ENCODE peak calls at places on chromosomes 2 and 18, in seven cellular contexts. S is GM23248, L is HepG2, Z is mammary epithelial cell, Y is HCT116, B is neural progenitor cell, J is GM23338. V is an unnamed sample.

GRCh38 chr2:184780944-184781343 is 182.6 kb downstream of the ZNF804A start:
- DNase-seq in S (no peak), B (no peak), J (peak; percentile 4), Z (no peak), L (no peak), Y (no peak), V (no peak)

GRCh38 chr2:28534817-28535216 is 39.0 kb downstream of the PLB1 start:
- DNase-seq in Y (no peak), B (no peak), S (no peak), J (no peak), Z (no peak), L (no peak), V (no peak)

GRCh38 chr18:75162467-75162866 is 46.5 kb downstream of the PTGR3 start:
- DNase-seq in B (no peak), S (peak; percentile 54), Z (peak; percentile 3), J (no peak), Y (no peak), L (no peak), V (peak; percentile 57)

GRCh38 chr2:10043906-10044601 is 704 bp downstream of the KLF11 start:
- DNase-seq in J (peak; percentile 90), S (peak; percentile 96), L (peak; percentile 64), B (peak; percentile 94), Y (peak; percentile 75), Z (peak; percentile 88), V (peak; percentile 94)

GRCh38 chr18:79940126-79940813 is 11.2 kb downstream of the SLC66A2 start:
- DNase-seq in B (no peak), L (no peak), Z (no peak), S (no peak), Y (no peak), J (no peak), V (no peak)

GRCh38 chr2:15546297-15547098 is 14.6 kb downstream of the NBAS start:
- DNase-seq in Y (no peak), J (no peak), Z (no peak), S (no peak), B (no peak), L (no peak), V (no peak)

GRCh38 chr2:99878951-99879350 is 263.4 kb downstream of the AFF3 start:
- DNase-seq in L (no peak), S (no peak), J (no peak), B (no peak), Y (no peak), Z (peak; percentile 71), V (no peak)

GRCh38 chr18:49898421-49898820 is 85.1 kb upstream of the ACAA2 start:
- DNase-seq in S (peak; percentile 73), Z (peak; percentile 52), B (peak; percentile 86), Y (peak; percentile 18), J (peak; percentile 88), L (peak; percentile 43), V (peak; percentile 59)

GRCh38 chr2:46915281-46915810 is at the start of gene MCFD2:
- DNase-seq in Z (peak; percentile 12), J (no peak), L (no peak), B (no peak), S (peak; percentile 72), Y (no peak), V (peak; percentile 20)

GRCh38 chr2:2108189-2108588 is 222.9 kb downstream of the MYT1L start:
- DNase-seq in Y (no peak), Z (no peak), B (no peak), J (no peak), S (no peak), L (no peak), V (no peak)

GRCh38 chr2:200662727-200663126 is 76.9 kb downstream of the AOX1 start:
- DNase-seq in J (peak; percentile 27), Z (peak; percentile 91), B (no peak), Y (peak; percentile 33), L (peak; percentile 28), S (peak; percentile 75), V (peak; percentile 95)

GRCh38 chr2:215504547-215504946 is 68.7 kb upstream of the FN1 start:
- DNase-seq in B (no peak), Z (no peak), L (no peak), S (peak; percentile 38), J (no peak), Y (no peak), V (no peak)

GRCh38 chr2:120786559-120786960 is 50.9 kb downstream of the GLI2 start:
- DNase-seq in Y (no peak), B (no peak), Z (no peak), L (no peak), J (peak; percentile 90), S (no peak), V (no peak)

GRCh38 chr18:4603955-4604354 is 148.8 kb upstream of the DLGAP1 start:
- DNase-seq in S (no peak), Z (no peak), B (peak; percentile 27), J (peak; percentile 38), L (no peak), Y (no peak), V (no peak)

GRCh38 chr2:31255911-31256571 is 22.1 kb downstream of the EHD3 start:
- DNase-seq in Y (no peak), J (no peak), L (no peak), Z (no peak), S (no peak), B (no peak), V (peak; percentile 75)

GRCh38 chr2:204842731-204843490 is 297.6 kb downstream of the PARD3B start:
- DNase-seq in B (no peak), Z (peak; percentile 55), J (no peak), S (peak; percentile 97), Y (no peak), L (no peak), V (peak; percentile 84)

GRCh38 chr2:165008916-165009315 is 53.6 kb upstream of the SLC38A11 start:
- DNase-seq in B (no peak), S (peak; percentile 45), Y (no peak), Z (peak; percentile 98), J (no peak), L (no peak), V (peak; percentile 49)

GRCh38 chr2:19235308-19235707 is 123.1 kb downstream of the OSR1 start:
- DNase-seq in J (no peak), Y (no peak), B (no peak), L (no peak), Z (peak; percentile 90), S (peak; percentile 84), V (no peak)

GRCh38 chr2:165044505-165045303 is 89.4 kb upstream of the SLC38A11 start:
- DNase-seq in S (no peak), Y (no peak), L (no peak), B (peak; percentile 55), J (no peak), Z (peak; percentile 29), V (no peak)

GRCh38 chr2:207082619-207083018 is 83.1 kb downstream of the KLF7 start:
- DNase-seq in Z (no peak), B (no peak), S (no peak), J (no peak), L (peak; percentile 42), Y (no peak), V (peak; percentile 57)

GRCh38 chr2:231356474-231356849 is 39.0 kb upstream of the B3GNT7 start:
- DNase-seq in Z (no peak), B (no peak), J (no peak), L (no peak), Y (no peak), S (no peak), V (no peak)

GRCh38 chr18:22609642-22610041 is 191.9 kb upstream of the CTAGE1 start:
- DNase-seq in J (peak; percentile 45), Z (peak; percentile 7), B (peak; percentile 42), L (peak; percentile 16), S (peak; percentile 23), Y (no peak), V (peak; percentile 61)

GRCh38 chr2:25215948-25216679 is 47.7 kb upstream of the POMC start:
- DNase-seq in L (no peak), B (peak; percentile 86), J (peak; percentile 94), S (peak; percentile 75), Z (no peak), Y (no peak), V (no peak)

GRCh38 chr18:69789794-69790193 is 157.9 kb downstream of the CD226 start:
- DNase-seq in Y (no peak), Z (no peak), S (no peak), B (peak; percentile 7), J (no peak), L (peak; percentile 97), V (no peak)

GRCh38 chr2:240704651-240705050 is 13.0 kb downstream of the AQP12A start:
- DNase-seq in Z (no peak), S (no peak), J (no peak), Y (no peak), B (no peak), L (no peak), V (no peak)
- H3K4me3 ChIP-seq in Z (no peak overlapping the region), S (no peak overlapping the region), J (no peak overlapping the region), Y (no peak overlapping the region), B (no peak overlapping the region), L (no peak overlapping the region), V (no peak overlapping the region)

DNA sequence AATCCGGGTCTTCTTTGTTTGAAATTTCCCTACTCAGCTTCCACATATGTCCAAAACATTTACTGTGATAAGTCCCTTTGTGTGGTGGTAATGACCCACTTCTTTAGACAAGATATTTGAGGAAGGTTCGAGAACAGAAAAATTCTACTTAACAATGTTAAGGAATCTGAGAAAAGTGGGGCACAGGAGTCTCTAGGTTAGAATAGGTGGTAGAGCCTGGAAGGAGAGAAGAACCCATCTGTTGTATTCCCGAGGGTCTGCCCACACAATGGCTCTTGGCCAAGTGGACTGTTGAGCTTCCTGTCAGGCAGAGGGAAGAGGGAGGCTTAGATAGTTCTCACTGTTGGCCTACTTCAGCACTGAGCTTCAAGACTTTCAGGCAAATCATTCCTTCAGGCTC is 4.3 kb downstream of the IGFBP2 start:
- DNase-seq in B (no peak), J (no peak), S (no peak), L (no peak), Z (no peak), Y (no peak), V (no peak)
- H3K27ac ChIP-seq in B (no peak overlapping the region), J (no peak overlapping the region), S (no peak overlapping the region), L (no peak overlapping the region), Z (peak overlapping the region; percentile 17), Y (peak overlapping the region; percentile 4), V (peak overlapping the region; percentile 9)

GRCh38 chr2:72892506-72893173 is 5.4 kb downstream of the SPR start:
- DNase-seq in L (peak; percentile 61), S (peak; percentile 91), B (peak; percentile 87), Z (peak; percentile 41), Y (no peak), J (peak; percentile 87), V (peak; percentile 82)
- TF ChIP-seq EZH2 in L (no peak), S (no peak), B (no peak), Z (no peak), Y (no peak), J (no peak), V (no peak)

DNA sequence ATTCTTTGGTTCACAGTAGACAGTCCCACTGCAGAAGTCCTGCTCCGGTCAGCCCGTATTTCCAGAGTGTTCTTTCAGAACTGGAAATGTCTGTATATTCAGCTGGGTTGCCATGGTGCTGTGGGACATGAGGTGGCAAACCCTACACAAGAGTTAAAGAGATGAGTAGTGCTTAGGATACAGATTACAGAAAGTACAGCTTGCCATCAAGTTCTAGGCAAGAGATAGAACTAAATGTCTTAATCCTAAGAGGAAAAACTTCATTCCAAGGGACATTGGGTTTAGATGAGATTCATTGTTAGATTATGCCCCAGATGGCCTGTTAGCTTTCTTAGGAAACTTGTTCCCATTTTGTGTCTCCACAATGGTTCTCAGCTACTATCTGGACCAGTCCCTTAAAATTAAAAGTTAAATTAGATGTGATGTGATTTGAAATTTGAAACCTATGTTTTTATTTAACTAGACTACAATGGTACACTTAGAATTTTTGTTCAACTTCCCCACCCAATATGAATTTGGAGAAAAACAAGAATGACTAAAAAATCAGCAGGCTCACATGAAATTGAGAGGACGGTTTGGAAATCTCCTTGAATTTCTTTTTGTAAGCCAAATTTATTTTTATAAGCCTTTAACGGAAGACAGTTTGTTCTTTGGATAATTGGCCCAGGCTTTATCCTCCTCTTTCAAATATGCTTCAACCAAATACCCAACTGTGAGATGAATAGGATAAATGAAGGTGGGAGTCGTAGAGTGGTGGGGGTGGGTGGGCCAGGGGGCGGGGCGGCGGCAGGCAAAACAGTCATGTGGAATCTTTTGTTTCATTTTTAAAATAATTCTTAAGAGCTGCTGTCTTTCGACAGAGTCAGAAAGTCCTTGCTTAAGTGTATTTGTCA is 60.4 kb downstream of the FMNL2 start:
- DNase-seq in L (no peak), J (no peak), S (peak; percentile 87), Y (no peak), B (no peak), Z (no peak), V (no peak)
- H3K4me3 ChIP-seq in L (no peak overlapping the region), J (no peak overlapping the region), S (peak overlapping the region; percentile 74), Y (no peak overlapping the region), B (no peak overlapping the region), Z (no peak overlapping the region), V (no peak overlapping the region)

V was measured in PC-3.